ENCODE peak calls at places on chromosomes 7 and 10, in four cellular contexts. R is IMR-90, I is neural progenitor cell, D is HCT116. K is an unnamed sample.

GRCh38 chr10:20855398-20856038 is 41.6 kb downstream of the NEBL start:
- DNase-seq in R (peak; percentile 35), I (peak; percentile 18), D (no peak), K (no peak)

GRCh38 chr7:39357648-39358047 is 208.6 kb upstream of the YAE1 start:
- DNase-seq in R (no peak), I (peak; percentile 67), D (peak; percentile 2), K (no peak)

GRCh38 chr7:48638041-48638440 is 286.3 kb upstream of the CDC14C start:
- DNase-seq in R (no peak), I (no peak), D (no peak), K (no peak)

GRCh38 chr10:97355571-97355975 is 21.0 kb upstream of the FRAT2 start:
- DNase-seq in R (no peak), I (peak; percentile 64), D (no peak), K (no peak)

GRCh38 chr10:35375091-35375765 is 38.9 kb downstream of the CCNY start:
- DNase-seq in R (peak; percentile 47), I (no peak), D (no peak), K (no peak)

GRCh38 chr10:111037868-111038267 is 39.0 kb upstream of the ADRA2A start:
- DNase-seq in R (no peak), I (no peak), D (no peak), K (no peak)

GRCh38 chr10:59465089-59465488 is 102.7 kb upstream of the FAM13C start:
- DNase-seq in R (peak; percentile 53), I (peak; percentile 23), D (no peak), K (no peak)

GRCh38 chr10:17479822-17480221 is 25.4 kb upstream of the ST8SIA6 start:
- DNase-seq in R (no peak), I (no peak), D (no peak), K (no peak)

GRCh38 chr7:45236666-45237065 is 79.1 kb downstream of the RAMP3 start:
- DNase-seq in R (peak; percentile 39), I (no peak), D (no peak), K (no peak)

GRCh38 chr7:2521952-2522591 is 2.5 kb downstream of the LFNG start:
- DNase-seq in R (no peak), I (peak; percentile 47), D (no peak), K (peak; percentile 48)

GRCh38 chr7:116713500-116713899 is 41.5 kb downstream of the MET start:
- DNase-seq in R (no peak), I (no peak), D (no peak), K (no peak)

GRCh38 chr7:116713918-116714317 is 41.9 kb downstream of the MET start:
- DNase-seq in R (peak; percentile 88), I (no peak), D (no peak), K (no peak)

GRCh38 chr7:116711790-116712189 is 39.8 kb downstream of the MET start:
- DNase-seq in R (no peak), I (no peak), D (no peak), K (no peak)

GRCh38 chr7:116717137-116717536 is 45.1 kb downstream of the MET start:
- DNase-seq in R (no peak), I (no peak), D (no peak), K (no peak)

DNA sequence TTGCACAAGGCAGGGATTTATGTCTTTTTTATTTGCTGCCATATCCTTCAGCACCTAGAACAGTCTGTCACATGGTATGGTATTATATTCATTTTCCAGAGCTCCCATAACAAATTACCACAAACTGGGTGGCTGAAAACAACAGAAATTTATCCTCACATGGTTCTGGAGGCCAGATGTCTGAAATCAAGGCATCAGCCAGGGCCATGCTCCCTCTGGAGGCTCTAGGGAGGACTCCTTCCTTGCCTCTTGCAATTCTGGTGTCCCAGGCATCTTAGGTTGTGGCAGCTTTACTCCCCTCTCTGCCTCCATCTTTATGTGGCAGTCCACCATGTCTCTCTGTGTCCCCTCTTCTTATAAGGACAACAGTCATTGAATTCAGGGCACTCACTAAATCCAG is 43.1 kb downstream of the MET start:
- DNase-seq in R (peak; percentile 19), I (no peak), D (no peak), K (no peak)
- H3K27ac ChIP-seq in R (no peak overlapping the region), I (no peak overlapping the region), D (peak overlapping the region; percentile 66), K (no peak overlapping the region)

DNA sequence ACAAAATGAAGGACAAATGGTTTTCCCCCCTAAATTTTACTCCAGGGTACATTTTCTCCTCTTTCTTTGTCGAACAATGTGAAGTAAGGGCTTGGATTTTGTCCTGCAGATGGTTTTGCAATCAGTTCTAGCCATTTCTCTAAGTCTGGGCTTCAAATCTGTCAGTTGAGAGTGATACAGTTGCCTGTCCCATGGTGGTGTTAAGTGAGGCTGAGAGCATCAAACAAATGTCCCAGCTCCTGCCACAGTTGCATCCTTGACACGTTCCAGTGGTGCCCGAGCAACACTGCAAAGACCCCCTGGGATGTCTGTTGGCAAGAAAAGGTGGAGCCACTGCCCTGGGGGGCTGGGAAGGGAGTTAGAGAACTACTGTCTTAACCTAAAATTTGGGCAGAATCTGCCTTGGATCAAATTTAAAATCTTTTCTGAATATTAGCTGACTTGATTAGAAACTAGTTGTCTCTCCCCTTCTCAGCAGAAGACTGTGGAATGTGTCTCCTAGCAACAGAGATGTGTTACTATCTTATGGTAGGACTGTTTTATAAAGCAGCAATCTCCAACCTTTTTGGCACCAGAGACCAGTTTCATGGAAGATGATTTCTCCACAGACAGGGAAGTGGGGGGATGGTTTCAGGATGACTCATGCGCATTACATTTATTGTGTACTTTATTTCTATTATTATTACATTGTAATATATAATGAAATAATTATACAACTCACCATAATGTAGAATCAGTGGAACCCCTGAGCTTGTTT is 102.0 kb upstream of the STEAP1B start:
- DNase-seq in R (peak; percentile 85), I (no peak), D (no peak), K (no peak)
- H3K4me1 ChIP-seq in R (peaks cover 6% of the 10 kb centered on the region), I (peaks cover 9% of the 10 kb centered on the region), D (no peaks in the 10 kb centered on the region), K (peaks cover 16% of the 10 kb centered on the region)

DNA sequence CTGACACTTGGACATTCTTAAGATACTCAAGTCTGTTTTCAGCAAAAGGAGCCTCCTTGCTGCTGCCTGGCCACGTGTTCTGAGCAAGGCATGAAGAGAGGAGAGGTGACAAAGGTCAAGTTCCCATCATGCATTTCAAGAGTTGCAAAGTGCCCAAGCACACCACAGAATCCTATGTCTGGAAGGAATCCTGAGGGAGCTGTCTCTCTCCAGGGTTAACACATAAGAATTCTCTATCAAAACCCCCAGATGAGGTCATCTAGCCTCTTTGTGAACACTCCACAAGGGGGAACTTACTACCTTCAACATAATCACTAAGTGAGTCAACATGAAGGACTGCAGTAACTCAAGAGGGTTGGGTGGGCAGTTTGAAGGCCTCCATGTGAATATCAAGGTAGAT is 155.5 kb downstream of the RNF216 start:
- DNase-seq in R (peak; percentile 94), I (no peak), D (peak; percentile 3), K (no peak)
- H3K27ac ChIP-seq in R (no peak overlapping the region), I (no peak overlapping the region), D (no peak overlapping the region), K (no peak overlapping the region)

GRCh38 chr7:148543-148931 is 43.8 kb upstream of the FAM20C start:
- DNase-seq in R (no peak), I (no peak), D (no peak), K (no peak)
- H3K4me1 ChIP-seq in R (peaks cover 7% of the 10 kb centered on the region), I (peaks cover 13% of the 10 kb centered on the region), D (peaks cover 18% of the 10 kb centered on the region), K (peaks cover 42% of the 10 kb centered on the region)

GRCh38 chr10:100341953-100342626 is 4.9 kb upstream of the SCD start:
- DNase-seq in R (peak; percentile 60), I (peak; percentile 74), D (peak; percentile 64), K (peak; percentile 62)
- H3K27ac ChIP-seq in R (no peak overlapping the region), I (no peak overlapping the region), D (peak overlapping the region; percentile 30), K (no peak overlapping the region)

GRCh38 chr10:95289921-95290421 is 832 bp downstream of the PDLIM1 start:
- DNase-seq in R (no peak), I (no peak), D (no peak), K (peak; percentile 17)

GRCh38 chr10:95289003-95289920 is 1.5 kb downstream of the PDLIM1 start:
- DNase-seq in R (no peak), I (peak; percentile 40), D (no peak), K (no peak)

GRCh38 chr10:95290801-95291633 is at the start of gene PDLIM1:
- DNase-seq in R (peak; percentile 45), I (peak; percentile 81), D (no peak), K (peak; percentile 82)

GRCh38 chr10:95291634-95292039 is 834 bp upstream of the PDLIM1 start:
- DNase-seq in R (no peak), I (no peak), D (no peak), K (no peak)

GRCh38 chr10:95290446-95290800 is 380 bp downstream of the PDLIM1 start:
- DNase-seq in R (no peak), I (peak; percentile 56), D (no peak), K (no peak)
- H3K4me1 ChIP-seq in R (peaks cover 12% of the 10 kb centered on the region), I (peaks cover 22% of the 10 kb centered on the region), D (peaks cover 24% of the 10 kb centered on the region), K (peaks cover 42% of the 10 kb centered on the region)

DNA sequence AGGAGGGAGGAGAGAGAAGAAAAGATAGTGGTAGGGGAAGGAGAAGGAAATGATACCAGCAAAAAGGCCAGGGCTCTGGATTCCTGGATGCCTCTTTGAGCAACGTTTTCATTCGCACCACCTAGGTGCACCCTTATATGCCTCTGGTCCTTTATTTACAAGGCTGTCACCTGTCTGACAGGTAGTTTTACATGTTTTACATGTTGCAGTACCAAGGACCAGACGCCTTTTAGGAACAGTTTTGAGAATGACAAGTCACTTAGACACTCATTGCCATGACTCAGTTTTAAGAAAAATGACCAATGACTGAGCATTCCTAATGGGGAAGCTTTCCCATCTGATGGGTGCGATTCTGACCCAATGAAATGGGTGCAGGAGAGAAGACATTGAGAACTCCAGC is 119.8 kb downstream of the GLI3 start:
- DNase-seq in R (no peak), I (no peak), D (no peak), K (no peak)
- H3K27ac ChIP-seq in R (no peak overlapping the region), I (no peak overlapping the region), D (no peak overlapping the region), K (no peak overlapping the region)